ENCODE peak calls at places on chromosomes 1 and 21, in five cellular contexts. Y is cardiac muscle cell, J is endodermal cell, N is NCI-H2081, G is neural crest cell. E is an unnamed sample.

GRCh38 chr1:72777918-72778317 is 495.6 kb upstream of the NEGR1 start:
- DNase-seq in Y (no peak), J (no peak), N (no peak), G (no peak), E (no peak)

GRCh38 chr1:33093004-33093403 is 12.1 kb downstream of the AZIN2 start:
- DNase-seq in Y (no peak), J (peak), N (no peak), G (no peak), E (no peak)

GRCh38 chr21:31946236-31946635 is 73.4 kb downstream of the HUNK start:
- DNase-seq in Y (no peak), J (no peak), N (no peak), G (no peak), E (no peak)

GRCh38 chr1:31027693-31028526 is 37.6 kb downstream of the PUM1 start:
- DNase-seq in Y (no peak), J (no peak), N (no peak), G (no peak), E (no peak)

GRCh38 chr1:33141781-33142180 is 40.1 kb downstream of the TRIM62 start:
- DNase-seq in Y (no peak), J (no peak), N (no peak), G (no peak), E (no peak)

GRCh38 chr21:21102874-21103273 is 104.7 kb downstream of the NCAM2 start:
- DNase-seq in Y (no peak), J (no peak), N (no peak), G (no peak), E (no peak)

GRCh38 chr1:11521605-11522399 is 42.8 kb downstream of the DISP3 start:
- DNase-seq in Y (no peak), J (peak), N (no peak), G (no peak), E (no peak)

GRCh38 chr1:155309423-155310021 is 856 bp downstream of the FDPS start:
- DNase-seq in Y (no peak), J (no peak), N (peak), G (no peak), E (peak)

GRCh38 chr1:159705251-159705910 is 9.0 kb downstream of the CRP start:
- DNase-seq in Y (no peak), J (no peak), N (no peak), G (no peak), E (no peak)

GRCh38 chr21:41530366-41530765 is 22.4 kb upstream of the TMPRSS2 start:
- DNase-seq in Y (no peak), J (no peak), N (no peak), G (no peak), E (no peak)

GRCh38 chr21:36560933-36561575 is 81.1 kb upstream of the CLDN14 start:
- DNase-seq in Y (no peak), J (no peak), N (no peak), G (no peak), E (no peak)